ENCODE peak calls at places on chromosomes 12 and 14, in seven cellular contexts. N, L, B, P, E, C and O are unnamed samples.

GRCh38 chr14:48598458-48598857 is 923.1 kb upstream of the MDGA2 start:
- DNase-seq in N (no peak), L (no peak), B (no peak), P (no peak), E (no peak), C (no peak), O (no peak)

GRCh38 chr12:101115326-101115725 is 94.7 kb downstream of the SLC5A8 start:
- DNase-seq in N (no peak), L (no peak), B (no peak), P (no peak), E (no peak), C (no peak), O (no peak)

GRCh38 chr14:76863724-76864407 is 37.7 kb downstream of the LRRC74A start:
- DNase-seq in N (no peak), L (peak; percentile 7), B (no peak), P (peak; percentile 66), E (peak; percentile 30), C (no peak), O (no peak)

GRCh38 chr14:35386673-35387125 is 17.9 kb downstream of the NFKBIA start:
- DNase-seq in N (no peak), L (no peak), B (no peak), P (no peak), E (peak; percentile 61), C (no peak), O (no peak)

GRCh38 chr12:52969828-52970569 is 21.1 kb downstream of the KRT18 start:
- DNase-seq in N (peak; percentile 32), L (no peak), B (peak; percentile 52), P (no peak), E (no peak), C (no peak), O (no peak)

GRCh38 chr14:73712540-73713141 is 1.5 kb downstream of the PNMA1 start:
- DNase-seq in N (peak; percentile 33), L (no peak), B (peak; percentile 51), P (no peak), E (peak; percentile 38), C (peak; percentile 70), O (no peak)

GRCh38 chr14:76780058-76780345 is 18.7 kb downstream of the VASH1 start:
- DNase-seq in N (no peak), L (no peak), B (no peak), P (no peak), E (no peak), C (no peak), O (no peak)

GRCh38 chr14:61188936-61189808 is 92.0 kb downstream of the TMEM30B start:
- DNase-seq in N (peak; percentile 84), L (no peak), B (peak; percentile 91), P (no peak), E (peak; percentile 90), C (peak; percentile 65), O (peak; percentile 74)

GRCh38 chr14:100534528-100535286 is 52.5 kb downstream of the BEGAIN start:
- DNase-seq in N (no peak), L (no peak), B (no peak), P (peak; percentile 44), E (no peak), C (peak; percentile 1), O (no peak)

GRCh38 chr12:6457220-6457945 is 5.5 kb downstream of the TAPBPL start:
- DNase-seq in N (no peak), L (no peak), B (no peak), P (no peak), E (no peak), C (no peak), O (no peak)

GRCh38 chr12:106790020-106790419 is 15.5 kb downstream of the RIC8B start:
- DNase-seq in N (peak; percentile 28), L (no peak), B (no peak), P (no peak), E (no peak), C (no peak), O (no peak)

GRCh38 chr14:69658664-69659261 is 47.4 kb downstream of the SUSD6 start:
- DNase-seq in N (peak; percentile 63), L (no peak), B (no peak), P (no peak), E (peak; percentile 57), C (peak; percentile 61), O (no peak)

GRCh38 chr14:93984987-93985410 is 8.6 kb upstream of the ASB2 start:
- DNase-seq in N (peak; percentile 70), L (no peak), B (peak; percentile 63), P (no peak), E (peak; percentile 92), C (no peak), O (peak; percentile 56)

GRCh38 chr14:31950760-31951637 is 126.1 kb upstream of the ARHGAP5 start:
- DNase-seq in N (peak; percentile 81), L (no peak), B (peak; percentile 66), P (no peak), E (peak; percentile 53), C (no peak), O (peak; percentile 73)